ENCODE peak calls at places on chromosomes 6 and 20, in eight cellular contexts. V is osteocyte, R is A549, I is BE2C, G is ascending aorta, W is dorsolateral prefrontal cortex, D is nephron progenitor cell, H is cardiac fibroblast. P is an unnamed sample.

GRCh38 chr6:52537001-52537753 is 39.7 kb downstream of the TRAM2 start:
- DNase-seq in D (no peak), W (no peak), G (no peak), V (no peak), I (no peak), R (no peak), H (no peak), P (peak)

GRCh38 chr20:16111853-16112412 is 461.3 kb downstream of the KIF16B start:
- DNase-seq in W (no peak), V (no peak), D (no peak), R (no peak), I (no peak), H (no peak), G (no peak), P (no peak)

GRCh38 chr6:11592289-11592906 is 54.8 kb downstream of the TMEM170B start:
- DNase-seq in H (no peak), I (no peak), G (no peak), V (no peak), W (no peak), D (no peak), R (no peak), P (no peak)

GRCh38 chr20:48380661-48381060 is 447.1 kb downstream of the PREX1 start:
- DNase-seq in R (no peak), G (no peak), H (no peak), W (no peak), I (no peak), V (no peak), D (no peak), P (no peak)

GRCh38 chr20:8250539-8251200 is 118.6 kb downstream of the PLCB1 start:
- DNase-seq in H (no peak), I (no peak), D (no peak), R (no peak), G (no peak), V (no peak), W (no peak), P (no peak)

GRCh38 chr6:137424243-137424642 is 70.0 kb downstream of the OLIG3 start:
- DNase-seq in H (no peak), D (no peak), G (no peak), R (no peak), I (no peak), W (no peak), V (no peak), P (no peak)

GRCh38 chr6:32192608-32193039 is at the start of gene GPSM3:
- DNase-seq in D (no peak), G (no peak), V (no peak), H (peak), I (no peak), W (no peak), R (no peak), P (no peak)

GRCh38 chr6:140858381-140858971 is 1274.2 kb upstream of the GJE1 start:
- DNase-seq in D (no peak), R (no peak), I (no peak), V (no peak), G (no peak), W (no peak), H (no peak), P (no peak)

GRCh38 chr20:45300961-45301360 is 5.7 kb upstream of the RBPJL start:
- DNase-seq in V (no peak), I (peak), D (peak), G (no peak), R (peak), H (peak), W (no peak), P (peak)

GRCh38 chr20:48523191-48523757 is 304.5 kb downstream of the PREX1 start:
- DNase-seq in G (no peak), I (no peak), D (peak), H (peak), V (no peak), W (no peak), R (peak), P (peak)

GRCh38 chr20:18719426-18719825 is 94.2 kb upstream of the SCP2D1 start:
- DNase-seq in V (no peak), I (no peak), H (peak), D (no peak), G (no peak), W (no peak), R (no peak), P (no peak)

GRCh38 chr6:142592876-142593275 is 291.1 kb downstream of the ADGRG6 start:
- DNase-seq in I (no peak), D (no peak), R (no peak), V (no peak), G (no peak), W (no peak), H (no peak), P (no peak)

GRCh38 chr6:135250751-135251356 is 69.7 kb downstream of the MYB start:
- DNase-seq in V (no peak), D (no peak), I (no peak), H (no peak), R (no peak), W (no peak), G (no peak), P (no peak)

GRCh38 chr6:159935065-159935464 is 33.8 kb upstream of the IGF2R start:
- DNase-seq in H (peak), V (no peak), D (no peak), R (no peak), I (no peak), W (no peak), G (no peak), P (no peak)

GRCh38 chr20:10362674-10363073 is 71.3 kb downstream of the MKKS start:
- DNase-seq in G (no peak), V (no peak), R (no peak), W (no peak), D (no peak), I (no peak), H (no peak), P (no peak)

GRCh38 chr6:168949876-168950499 is 303.7 kb downstream of the THBS2 start:
- DNase-seq in H (no peak), R (no peak), W (no peak), G (no peak), V (no peak), I (no peak), D (no peak), P (no peak)

GRCh38 chr6:2020909-2021308 is 224.5 kb downstream of the GMDS start:
- DNase-seq in R (no peak), V (no peak), W (no peak), I (no peak), G (no peak), D (no peak), H (peak), P (no peak)

GRCh38 chr6:54856137-54856536 is 9.6 kb downstream of the FAM83B start:
- DNase-seq in H (no peak), D (no peak), G (no peak), I (no peak), V (no peak), W (no peak), R (no peak), P (no peak)

GRCh38 chr20:20375862-20376261 is 8.0 kb downstream of the INSM1 start:
- DNase-seq in G (no peak), D (no peak), R (no peak), W (no peak), H (no peak), I (no peak), V (no peak), P (no peak)

GRCh38 chr20:38991814-38992593 is 29.9 kb downstream of the DHX35 start:
- DNase-seq in W (no peak), V (no peak), G (no peak), H (no peak), I (no peak), R (no peak), D (no peak), P (no peak)

GRCh38 chr20:58604410-58604881 is 46.6 kb upstream of the STX16 start:
- DNase-seq in R (no peak), H (no peak), D (no peak), V (no peak), I (peak), G (no peak), W (no peak), P (no peak)

GRCh38 chr6:138402833-138403187 is 1.2 kb upstream of the HEBP2 start:
- DNase-seq in H (no peak), I (no peak), W (no peak), R (no peak), V (no peak), G (no peak), D (no peak), P (no peak)

GRCh38 chr6:96940322-96940721 is 15.8 kb downstream of the KLHL32 start:
- DNase-seq in G (no peak), I (no peak), H (no peak), W (no peak), R (no peak), V (no peak), D (no peak), P (no peak)

GRCh38 chr6:13673825-13674444 is 37.7 kb downstream of the RANBP9 start:
- DNase-seq in H (no peak), I (no peak), V (no peak), R (no peak), G (no peak), D (no peak), W (no peak), P (no peak)

GRCh38 chr20:50708845-50709555 is 17.7 kb upstream of the RIPOR3 start:
- DNase-seq in D (no peak), I (no peak), W (no peak), H (no peak), V (no peak), R (no peak), G (no peak), P (no peak)

GRCh38 chr20:43137160-43137559 is 52.5 kb downstream of the PTPRT start:
- DNase-seq in W (no peak), G (no peak), R (no peak), D (no peak), I (no peak), H (no peak), V (no peak), P (no peak)

GRCh38 chr6:118709859-118710350 is 58.5 kb upstream of the CEP85L start:
- DNase-seq in H (peak), G (no peak), R (no peak), V (no peak), W (no peak), I (no peak), D (no peak), P (peak)

GRCh38 chr6:20146291-20146690 is 66.0 kb downstream of the MBOAT1 start:
- DNase-seq in W (no peak), G (no peak), V (no peak), H (no peak), I (no peak), R (no peak), D (no peak), P (no peak)

GRCh38 chr20:59622496-59622895 is 18.2 kb downstream of the PHACTR3 start:
- DNase-seq in G (no peak), R (no peak), W (no peak), H (no peak), D (no peak), V (no peak), I (no peak), P (no peak)

GRCh38 chr20:24917797-24918578 is 31.1 kb upstream of the CST7 start:
- DNase-seq in G (peak), D (peak), I (peak), V (peak), R (peak), H (peak), W (peak), P (peak)

GRCh38 chr6:143634486-143634885 is 43.3 kb upstream of the PHACTR2 start:
- DNase-seq in R (no peak), H (no peak), W (no peak), I (no peak), D (no peak), G (no peak), V (no peak), P (no peak)

GRCh38 chr6:141992109-141992508 is 140.6 kb upstream of the GJE1 start:
- DNase-seq in I (no peak), H (no peak), R (no peak), G (no peak), V (no peak), D (no peak), W (no peak), P (no peak)

GRCh38 chr20:9332783-9333482 is 181.5 kb upstream of the LAMP5 start:
- DNase-seq in R (no peak), I (peak), D (no peak), G (no peak), W (no peak), V (no peak), H (no peak), P (no peak)

GRCh38 chr6:33854572-33855030 is 50.8 kb upstream of the MLN start:
- DNase-seq in W (no peak), V (no peak), D (peak), H (no peak), G (no peak), I (no peak), R (no peak), P (no peak)

GRCh38 chr6:45930419-45931059 is 85.1 kb downstream of the CLIC5 start:
- DNase-seq in W (peak), R (peak), V (peak), G (peak), I (peak), D (peak), H (peak), P (peak)

GRCh38 chr6:46964716-46965519 is 43.2 kb upstream of the ADGRF5 start:
- DNase-seq in G (no peak), R (no peak), V (no peak), W (no peak), I (no peak), H (peak), D (no peak), P (no peak)

GRCh38 chr6:157823523-157824370 is 701 bp downstream of the SNX9 start:
- DNase-seq in H (peak), D (peak), I (peak), W (peak), G (peak), V (peak), R (peak), P (peak)
- TF ChIP-seq CTCF in H (no peak), D (no peak), I (no peak), W (no peak), G (peak), V (no peak), R (no peak), P (no peak)

DNA sequence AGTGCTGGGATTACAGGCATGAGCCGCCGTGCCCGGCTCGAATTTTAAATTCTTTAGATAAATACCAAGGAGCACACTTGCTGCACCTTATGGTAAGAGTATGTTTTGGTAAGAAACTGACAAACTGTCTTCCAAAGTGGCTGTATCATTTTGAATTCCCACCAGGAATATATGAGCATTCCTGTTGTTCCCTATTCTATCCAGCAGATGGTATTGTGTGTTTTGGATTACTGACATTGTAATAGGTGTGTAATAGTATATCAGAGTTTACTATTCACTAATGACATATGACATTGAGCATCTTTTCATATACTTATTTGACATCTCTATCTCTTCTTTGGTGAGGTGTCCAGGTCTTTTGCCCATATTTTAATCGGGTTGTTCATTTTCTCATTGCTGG is 40.5 kb downstream of the TGM6 start:
- DNase-seq in W (no peak), G (no peak), I (no peak), H (peak), D (no peak), V (no peak), R (peak), P (no peak)
- TF ChIP-seq CTCF in W (no peak), G (no peak), I (peak), H (peak), D (peak), V (peak), R (peak), P (no peak)

DNA sequence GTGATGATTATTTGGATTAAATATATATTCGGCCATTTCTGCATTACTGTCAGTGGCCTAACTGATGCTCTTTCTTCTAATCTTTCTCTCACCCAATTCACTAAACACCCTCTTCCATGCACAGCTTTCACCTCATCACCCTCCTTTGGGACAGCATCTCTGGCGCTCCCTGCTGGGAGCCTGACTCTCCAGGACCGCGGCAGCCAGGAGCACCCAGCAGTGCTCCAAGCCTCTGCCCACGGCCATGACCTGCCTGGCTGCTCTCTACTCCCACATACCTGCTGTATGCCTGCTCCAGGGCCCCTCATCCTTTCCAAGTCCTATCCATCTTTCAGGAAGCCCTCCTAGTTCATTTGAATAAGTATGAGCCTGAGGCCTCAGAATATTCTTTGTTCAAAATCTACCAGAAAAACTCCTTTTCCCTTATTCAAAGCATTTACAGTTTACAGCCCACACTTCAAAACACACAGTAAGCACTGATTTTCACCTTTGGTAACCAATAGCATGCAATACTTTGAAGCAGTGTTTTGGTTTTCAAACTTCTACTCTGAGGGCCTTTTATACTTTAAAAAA is 15.2 kb downstream of the CTCFL start:
- DNase-seq in W (no peak), R (peak), V (no peak), I (peak), D (peak), H (peak), G (no peak), P (no peak)
- TF ChIP-seq CTCF in W (no peak), R (peak), V (peak), I (peak), D (peak), H (peak), G (no peak), P (peak)

GRCh38 chr20:31670371-31671228 is 32.9 kb downstream of the COX4I2 start:
- DNase-seq in H (no peak), W (peak), D (no peak), G (peak), I (peak), R (no peak), V (no peak), P (no peak)
- TF ChIP-seq CTCF in H (no peak), W (no peak), D (no peak), G (no peak), I (no peak), R (no peak), V (no peak), P (no peak)

DNA sequence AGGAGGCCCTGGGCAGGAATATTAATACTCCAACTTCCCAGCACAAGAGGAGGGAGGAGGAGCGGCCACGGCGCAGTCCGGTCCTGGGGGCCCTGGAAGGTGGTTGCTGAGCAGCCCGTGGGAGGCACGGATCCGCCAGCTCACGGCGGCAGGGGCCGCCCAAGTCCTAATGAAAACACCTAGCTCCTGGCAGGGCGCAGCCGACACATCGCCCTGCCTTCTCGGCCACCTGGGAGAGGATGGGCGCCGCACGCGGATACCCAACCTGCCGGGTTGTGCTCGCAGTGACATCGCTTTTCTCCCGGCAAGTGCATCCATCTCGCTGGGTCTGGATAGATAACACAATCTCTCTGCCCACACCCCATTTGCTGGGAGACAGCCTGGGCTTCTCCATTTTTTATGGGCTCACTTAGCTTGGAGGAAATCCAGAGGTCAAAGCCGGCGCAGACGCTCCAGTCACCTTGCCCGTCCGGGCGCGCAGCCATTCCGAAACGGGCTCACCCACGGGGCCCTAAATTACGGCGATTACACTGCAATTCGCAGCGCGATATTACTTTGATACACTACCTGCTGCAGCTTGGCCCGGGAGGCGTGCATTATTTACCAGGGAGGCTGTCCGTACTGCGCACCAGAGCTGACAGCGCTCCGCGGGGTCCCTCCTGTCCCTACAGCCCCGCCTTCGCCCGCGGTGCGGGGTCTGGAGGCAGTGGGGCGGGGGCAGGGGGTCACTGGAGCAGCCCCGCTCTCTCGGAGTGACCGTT is 36.2 kb upstream of the CCDC167 start:
- DNase-seq in G (no peak), V (no peak), H (no peak), I (peak), W (no peak), D (peak), R (no peak), P (peak)
- TF ChIP-seq CTCF in G (no peak), V (peak), H (no peak), I (peak), W (no peak), D (no peak), R (no peak), P (peak)

GRCh38 chr6:131948692-131949614 is 2.2 kb downstream of the CCN2 start:
- DNase-seq in I (no peak), H (peak), W (no peak), V (no peak), R (no peak), G (no peak), D (no peak), P (no peak)

GRCh38 chr6:131950767-131951575 is at the start of gene CCN2:
- DNase-seq in R (peak), H (peak), I (peak), D (peak), G (peak), V (peak), W (peak), P (peak)

GRCh38 chr6:131951576-131952230 is 531 bp upstream of the CCN2 start:
- DNase-seq in R (no peak), G (no peak), V (no peak), W (no peak), I (no peak), H (no peak), D (no peak), P (no peak)

GRCh38 chr6:131949615-131949908 is 1.6 kb downstream of the CCN2 start:
- DNase-seq in G (no peak), R (no peak), I (no peak), H (no peak), D (no peak), V (no peak), W (no peak), P (no peak)

DNA sequence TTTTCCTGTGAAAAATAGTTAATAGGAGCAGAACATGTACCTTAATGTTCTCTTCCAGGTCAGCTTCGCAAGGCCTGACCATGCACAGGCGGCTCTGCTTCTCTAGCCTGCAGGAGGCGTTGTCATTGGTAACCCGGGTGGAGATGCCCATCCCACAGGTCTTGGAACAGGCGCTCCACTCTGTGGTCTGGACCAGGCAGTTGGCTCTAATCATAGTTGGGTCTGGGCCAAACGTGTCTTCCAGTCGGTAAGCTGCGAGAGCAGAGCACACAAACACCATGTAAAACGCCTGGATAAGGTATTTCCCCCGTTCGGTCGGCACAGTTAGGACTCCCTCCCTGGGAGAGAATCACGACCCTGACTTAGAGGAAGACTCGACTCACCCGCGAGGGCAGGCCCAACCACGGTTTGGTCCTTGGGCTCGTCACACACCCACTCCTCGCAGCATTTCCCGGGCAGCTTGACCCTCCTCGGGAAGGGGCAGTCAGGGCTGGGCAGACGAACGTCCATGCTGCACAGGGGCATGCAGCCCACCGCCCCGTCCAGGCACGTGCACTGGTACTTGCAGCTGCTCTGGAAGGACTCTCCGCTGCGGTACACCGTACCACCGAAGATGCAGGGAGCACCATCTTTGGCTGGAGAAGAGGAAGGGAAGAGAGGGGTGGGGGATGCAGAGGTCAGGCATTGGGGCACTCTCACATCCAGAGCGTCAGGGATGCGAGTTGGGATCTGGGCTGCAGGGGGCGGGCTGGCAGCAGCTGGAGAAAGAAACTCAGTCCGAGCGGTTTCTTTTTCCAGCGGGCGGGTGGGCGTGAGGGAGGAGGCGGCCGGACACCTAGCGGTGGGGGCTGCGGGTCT is 1.0 kb downstream of the CCN2 start:
- DNase-seq in D (peak), G (peak), W (peak), H (peak), R (peak), V (peak), I (peak), P (peak)
- TF ChIP-seq CTCF in D (peak), G (peak), W (no peak), H (peak), R (peak), V (peak), I (peak), P (peak)

GRCh38 chr6:131065112-131065823 is 2.2 kb upstream of the EPB41L2 start:
- DNase-seq in I (no peak), R (no peak), H (no peak), D (no peak), W (no peak), V (no peak), G (no peak), P (no peak)
- TF ChIP-seq CTCF in I (no peak), R (no peak), H (no peak), D (no peak), W (no peak), V (no peak), G (no peak), P (no peak)